ENCODE peak calls at places on chromosomes 4 and X, in ten cellular contexts. T is cardiac fibroblast; D is Calu3; F is lower lobe of right lung; L is MCF 10A; K is CD8-positive, alpha-beta T cell; A is BE2C; Z is upper lobe of right lung; X is AG09309; C is keratinocyte. S is an unnamed sample.

GRCh38 chr4:79651516-79651915 is 243.5 kb upstream of the GK2 start:
- DNase-seq in T (peak), D (peak), F (no peak), L (peak), K (no peak), A (no peak), Z (no peak), X (no peak), C (no peak), S (no peak)

GRCh38 chrX:103628386-103629290 is at the start of gene TCEAL1:
- DNase-seq in T (peak), D (peak), F (peak), L (peak), K (peak), A (peak), Z (peak), X (no peak), C (no peak), S (no peak)

GRCh38 chr4:55859711-55860110 is 6.3 kb downstream of the EXOC1 start:
- DNase-seq in T (no peak), D (no peak), F (no peak), L (no peak), K (no peak), A (no peak), Z (no peak), X (no peak), C (no peak), S (no peak)

GRCh38 chr4:164572877-164573279 is 181.1 kb upstream of the SMIM31 start:
- DNase-seq in T (no peak), D (no peak), F (no peak), L (peak), K (no peak), A (no peak), Z (no peak), X (peak), C (peak), S (no peak)

GRCh38 chrX:122943918-122944317 is 240.2 kb upstream of the GRIA3 start:
- DNase-seq in T (no peak), D (no peak), F (no peak), L (peak), K (no peak), A (no peak), Z (no peak), X (peak), C (no peak), S (no peak)

GRCh38 chr4:182724414-182724813 is 192.8 kb downstream of the DCTD start:
- DNase-seq in T (peak), D (no peak), F (no peak), L (peak), K (no peak), A (no peak), Z (no peak), X (peak), C (no peak), S (no peak)

GRCh38 chrX:70525733-70526132 is 81.1 kb downstream of the DLG3 start:
- DNase-seq in T (no peak), D (peak), F (peak), L (no peak), K (no peak), A (no peak), Z (peak), X (no peak), C (no peak), S (no peak)

GRCh38 chrX:18194688-18195087 is 26.0 kb downstream of the BEND2 start:
- DNase-seq in T (no peak), D (no peak), F (no peak), L (no peak), K (no peak), A (no peak), Z (no peak), X (no peak), C (no peak), S (no peak)

GRCh38 chr4:173536808-173537429 is 6.9 kb upstream of the HAND2 start:
- DNase-seq in T (no peak), D (no peak), F (no peak), L (peak), K (no peak), A (peak), Z (no peak), X (no peak), C (no peak), S (no peak)

GRCh38 chr4:81804849-81805248 is 333.1 kb upstream of the RASGEF1B start:
- DNase-seq in T (no peak), D (no peak), F (no peak), L (no peak), K (no peak), A (no peak), Z (no peak), X (no peak), C (no peak), S (no peak)

GRCh38 chr4:166527500-166527899 is 654.5 kb downstream of the TLL1 start:
- DNase-seq in T (peak), D (no peak), F (no peak), L (no peak), K (no peak), A (no peak), Z (no peak), X (peak), C (no peak), S (no peak)

GRCh38 chrX:151722241-151722846 is 6.5 kb downstream of the FATE1 start:
- DNase-seq in T (peak), D (peak), F (no peak), L (no peak), K (no peak), A (no peak), Z (no peak), X (no peak), C (no peak), S (no peak)

GRCh38 chrX:74211911-74212310 is 92.1 kb upstream of the ZCCHC13 start:
- DNase-seq in T (no peak), D (no peak), F (no peak), L (no peak), K (no peak), A (no peak), Z (no peak), X (no peak), C (no peak), S (no peak)

GRCh38 chr4:67566335-67566734 is 7.8 kb downstream of the STAP1 start:
- DNase-seq in T (no peak), D (no peak), F (no peak), L (no peak), K (no peak), A (no peak), Z (no peak), X (no peak), C (no peak), S (no peak)

GRCh38 chrX:152897216-152898144 is at the start of gene ZNF185:
- DNase-seq in T (peak), D (peak), F (peak), L (peak), K (no peak), A (no peak), Z (peak), X (no peak), C (no peak), S (no peak)

GRCh38 chr4:40840985-40841571 is 91.3 kb downstream of the NSUN7 start:
- DNase-seq in T (peak), D (peak), F (peak), L (peak), K (peak), A (peak), Z (peak), X (peak), C (peak), S (no peak)

GRCh38 chrX:19897087-19897486 is 9.7 kb upstream of the SH3KBP1 start:
- DNase-seq in T (no peak), D (no peak), F (no peak), L (no peak), K (no peak), A (no peak), Z (no peak), X (no peak), C (no peak), S (no peak)

GRCh38 chrX:21295246-21295820 is 78.9 kb upstream of the CNKSR2 start:
- DNase-seq in T (no peak), D (no peak), F (no peak), L (no peak), K (no peak), A (no peak), Z (no peak), X (no peak), C (no peak), S (no peak)
- TF ChIP-seq CTCF in T (no peak), D (no peak), F (no peak), L (no peak), K (no peak), A (no peak), Z (no peak), X (no peak), C (no peak), S (peak)

DNA sequence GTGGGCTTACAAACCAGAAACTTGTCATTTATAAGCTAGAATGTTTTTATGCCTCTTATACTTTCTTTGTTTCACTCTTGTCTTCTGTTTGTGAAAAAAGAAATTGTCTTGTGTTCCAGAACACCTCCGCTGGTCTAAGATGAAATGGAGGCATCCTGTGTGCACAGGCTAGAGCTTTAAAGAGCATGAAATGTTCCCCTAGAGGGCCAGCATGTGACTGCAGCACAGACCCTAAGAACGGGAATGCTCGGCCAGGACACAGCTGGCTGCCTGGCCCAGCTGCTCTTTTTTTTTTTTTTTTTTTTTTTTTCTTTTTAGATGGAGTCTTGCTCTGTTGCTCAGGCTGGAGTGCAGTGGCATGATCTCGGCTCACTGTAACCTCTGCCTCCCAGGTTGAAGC is 33.6 kb downstream of the SETD7 start:
- DNase-seq in T (no peak), D (no peak), F (no peak), L (no peak), K (no peak), A (no peak), Z (no peak), X (no peak), C (no peak), S (no peak)
- TF ChIP-seq CTCF in T (no peak), D (no peak), F (no peak), L (no peak), K (no peak), A (no peak), Z (no peak), X (no peak), C (no peak), S (peak)

GRCh38 chr4:187065836-187066235 is 342.2 kb upstream of the FAT1 start:
- DNase-seq in T (no peak), D (no peak), F (no peak), L (no peak), K (no peak), A (no peak), Z (no peak), X (no peak), C (no peak), S (no peak)
- TF ChIP-seq CTCF in T (no peak), D (no peak), F (no peak), L (no peak), K (no peak), A (no peak), Z (no peak), X (no peak), C (no peak), S (no peak)

GRCh38 chr4:109921384-109921808 is 8.7 kb downstream of the EGF start:
- DNase-seq in T (peak), D (no peak), F (no peak), L (peak), K (no peak), A (no peak), Z (no peak), X (peak), C (no peak), S (no peak)
- TF ChIP-seq CTCF in T (no peak), D (no peak), F (no peak), L (no peak), K (no peak), A (no peak), Z (no peak), X (no peak), C (no peak), S (no peak)

DNA sequence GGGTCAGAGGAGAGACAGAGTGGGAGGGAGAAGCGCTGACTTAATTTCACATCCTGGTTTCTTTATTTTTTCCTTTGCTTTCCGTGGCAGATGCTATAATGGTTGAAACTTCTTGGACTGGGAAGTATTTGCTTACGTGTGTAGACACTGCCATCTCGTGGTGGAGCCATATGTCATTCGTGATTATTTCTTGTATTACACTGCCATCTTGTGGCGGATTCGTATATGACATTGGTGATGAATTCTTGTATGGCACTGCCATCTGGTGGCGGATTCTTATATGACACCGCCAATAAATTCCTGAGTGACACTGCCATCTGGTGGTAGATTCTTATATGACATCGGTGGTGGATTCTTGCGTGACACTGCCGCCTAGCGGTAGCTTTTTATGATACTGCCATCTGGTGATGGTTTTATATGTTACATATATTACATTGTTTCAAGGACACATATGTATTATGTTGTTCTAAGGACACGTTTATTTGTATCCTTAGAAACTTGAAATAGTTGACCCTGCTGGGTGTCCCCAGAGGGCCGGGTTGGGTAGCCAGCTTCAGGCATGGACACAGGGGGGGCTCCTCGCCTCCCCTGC is 37.3 kb upstream of the CLCN4 start:
- DNase-seq in T (peak), D (peak), F (no peak), L (peak), K (peak), A (peak), Z (no peak), X (peak), C (peak), S (peak)
- TF ChIP-seq CTCF in T (peak), D (peak), F (peak), L (peak), K (peak), A (peak), Z (peak), X (peak), C (peak), S (peak)

GRCh38 chrX:40057405-40057804 is 40.4 kb downstream of the BCOR start:
- DNase-seq in T (no peak), D (no peak), F (no peak), L (peak), K (no peak), A (no peak), Z (no peak), X (no peak), C (no peak), S (no peak)
- TF ChIP-seq CTCF in T (no peak), D (no peak), F (no peak), L (no peak), K (no peak), A (peak), Z (no peak), X (no peak), C (no peak), S (no peak)

GRCh38 chrX:115142057-115142456 is 47.2 kb upstream of the RBMXL3 start:
- DNase-seq in T (no peak), D (no peak), F (no peak), L (no peak), K (no peak), A (no peak), Z (no peak), X (no peak), C (no peak), S (no peak)

GRCh38 chrX:115147220-115147619 is 42.0 kb upstream of the RBMXL3 start:
- DNase-seq in T (peak), D (no peak), F (no peak), L (peak), K (no peak), A (no peak), Z (no peak), X (no peak), C (no peak), S (no peak)
- TF ChIP-seq CTCF in T (peak), D (peak), F (peak), L (peak), K (no peak), A (peak), Z (peak), X (peak), C (peak), S (peak)

DNA sequence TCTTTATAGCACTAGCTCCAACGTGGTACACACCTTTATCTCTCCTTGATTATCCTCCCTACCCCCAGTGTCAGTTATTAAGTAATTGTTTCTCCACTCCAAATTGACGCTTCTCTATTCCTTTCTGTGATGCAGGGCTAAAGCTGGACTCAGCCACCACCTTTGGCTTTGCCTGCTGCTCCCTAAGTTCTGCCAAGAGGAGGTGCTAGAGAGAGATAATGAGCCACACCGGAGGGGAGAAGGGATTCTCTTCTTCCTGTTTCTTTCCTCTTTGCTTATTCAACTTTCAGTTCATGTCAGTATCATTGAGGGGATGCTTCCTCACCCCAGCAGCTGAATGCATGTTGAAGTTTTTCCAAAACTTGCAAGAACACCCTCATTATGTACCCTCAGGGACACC is 176.5 kb downstream of the GBA3 start:
- DNase-seq in T (no peak), D (no peak), F (no peak), L (peak), K (no peak), A (no peak), Z (no peak), X (no peak), C (no peak), S (no peak)
- TF ChIP-seq CTCF in T (no peak), D (no peak), F (no peak), L (no peak), K (no peak), A (peak), Z (no peak), X (no peak), C (peak), S (no peak)

DNA sequence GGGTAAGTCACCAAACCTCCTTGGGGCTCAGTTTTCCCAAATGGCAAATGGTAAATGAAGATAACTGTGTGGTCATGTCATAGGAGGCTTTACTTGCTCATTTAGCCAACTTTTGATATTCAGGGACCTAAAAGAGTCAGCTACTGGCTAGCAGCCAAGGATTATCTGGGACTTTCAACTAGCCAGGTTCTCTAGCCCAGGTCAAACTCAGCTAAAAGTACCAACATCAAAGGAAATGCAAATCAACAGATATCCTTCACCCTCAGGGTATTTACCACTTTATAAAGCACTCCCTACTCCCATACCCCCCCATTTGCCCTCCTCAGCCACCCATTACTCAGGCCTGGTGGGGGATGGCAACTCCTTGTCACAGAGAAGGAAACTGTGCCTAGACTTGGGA is 7.5 kb downstream of the AMER1 start:
- DNase-seq in T (no peak), D (no peak), F (no peak), L (no peak), K (no peak), A (no peak), Z (no peak), X (no peak), C (no peak), S (no peak)
- TF ChIP-seq CTCF in T (no peak), D (no peak), F (no peak), L (no peak), K (no peak), A (no peak), Z (no peak), X (no peak), C (no peak), S (no peak)

S was measured in type B pancreatic cell.